ENCODE peak calls at places on chromosomes 13 and 19, in nine cellular contexts. B, Q, W, X, O, N, E, P and Y are unnamed samples.

GRCh38 chr19:14746891-14747290 is 31.5 kb downstream of the ADGRE2 start:
- DNase-seq in B (no peak), Q (no peak), W (no peak), X (no peak), O (no peak), N (no peak), E (no peak), P (no peak), Y (no peak)

GRCh38 chr19:4376991-4377781 is 23.2 kb downstream of the SH3GL1 start:
- DNase-seq in B (peak), Q (no peak), W (no peak), X (no peak), O (no peak), N (no peak), E (no peak), P (no peak), Y (no peak)

GRCh38 chr13:58202099-58202498 is 570.6 kb downstream of the PCDH17 start:
- DNase-seq in B (no peak), Q (no peak), W (no peak), X (no peak), O (no peak), N (no peak), E (no peak), P (no peak), Y (no peak)

GRCh38 chr13:96551540-96551939 is 442.7 kb downstream of the OXGR1 start:
- DNase-seq in B (no peak), Q (no peak), W (no peak), X (no peak), O (no peak), N (no peak), E (no peak), P (no peak), Y (no peak)

GRCh38 chr19:18594824-18595373 is 6.3 kb downstream of the REX1BD start:
- DNase-seq in B (peak), Q (no peak), W (peak), X (no peak), O (no peak), N (no peak), E (no peak), P (no peak), Y (no peak)

GRCh38 chr13:40406405-40407138 is 259.9 kb downstream of the FOXO1 start:
- DNase-seq in B (no peak), Q (no peak), W (no peak), X (no peak), O (no peak), N (no peak), E (peak), P (no peak), Y (no peak)

GRCh38 chr13:59865398-59865797 is 298.3 kb downstream of the DIAPH3 start:
- DNase-seq in B (no peak), Q (no peak), W (no peak), X (no peak), O (no peak), N (no peak), E (no peak), P (no peak), Y (no peak)

GRCh38 chr19:16830679-16831078 is 1.5 kb downstream of the SIN3B start:
- DNase-seq in B (no peak), Q (no peak), W (no peak), X (no peak), O (no peak), N (no peak), E (no peak), P (no peak), Y (no peak)

GRCh38 chr13:22469421-22469820 is 711.4 kb upstream of the SGCG start:
- DNase-seq in B (no peak), Q (no peak), W (no peak), X (no peak), O (no peak), N (no peak), E (no peak), P (no peak), Y (no peak)

GRCh38 chr13:61135583-61135982 is 280.1 kb downstream of the PCDH20 start:
- DNase-seq in B (no peak), Q (no peak), W (no peak), X (no peak), O (no peak), N (no peak), E (no peak), P (no peak), Y (no peak)

GRCh38 chr19:19010551-19010950 is 22.8 kb downstream of the SUGP2 start:
- DNase-seq in B (no peak), Q (no peak), W (no peak), X (no peak), O (no peak), N (no peak), E (no peak), P (no peak), Y (no peak)

GRCh38 chr13:40171566-40171965 is 494.9 kb downstream of the FOXO1 start:
- DNase-seq in B (no peak), Q (no peak), W (no peak), X (no peak), O (no peak), N (no peak), E (no peak), P (no peak), Y (no peak)

GRCh38 chr19:3361384-3362216 is 4.8 kb upstream of the NFIC start:
- DNase-seq in B (peak), Q (no peak), W (no peak), X (no peak), O (no peak), N (no peak), E (no peak), P (no peak), Y (no peak)

GRCh38 chr19:19209372-19209771 is 2.4 kb upstream of the NCAN start:
- DNase-seq in B (no peak), Q (no peak), W (no peak), X (no peak), O (no peak), N (no peak), E (no peak), P (no peak), Y (no peak)

GRCh38 chr19:43776285-43776684 is 4.5 kb downstream of the KCNN4 start:
- DNase-seq in B (peak), Q (no peak), W (no peak), X (no peak), O (no peak), N (no peak), E (no peak), P (no peak), Y (no peak)

GRCh38 chr13:78121459-78122348 is 203.1 kb upstream of the EDNRB start:
- DNase-seq in B (peak), Q (no peak), W (no peak), X (no peak), O (peak), N (no peak), E (peak), P (peak), Y (peak)

GRCh38 chr19:47512183-47512947 is 2.5 kb downstream of the NAPA start:
- DNase-seq in B (no peak), Q (no peak), W (no peak), X (no peak), O (peak), N (no peak), E (peak), P (no peak), Y (no peak)

GRCh38 chr13:102700088-102701031 is 5.5 kb upstream of the METTL21C start:
- DNase-seq in B (no peak), Q (no peak), W (no peak), X (no peak), O (no peak), N (no peak), E (no peak), P (no peak), Y (no peak)

GRCh38 chr19:5652261-5652660 is 28.1 kb downstream of the MICOS13 start:
- DNase-seq in B (no peak), Q (no peak), W (no peak), X (no peak), O (no peak), N (no peak), E (no peak), P (no peak), Y (no peak)

GRCh38 chr19:4911314-4911713 is 2.0 kb downstream of the UHRF1 start:
- DNase-seq in B (no peak), Q (no peak), W (no peak), X (no peak), O (no peak), N (no peak), E (no peak), P (no peak), Y (no peak)

GRCh38 chr19:8451377-8451776 is 6.6 kb downstream of the HNRNPM start:
- DNase-seq in B (no peak), Q (no peak), W (no peak), X (no peak), O (no peak), N (no peak), E (no peak), P (no peak), Y (no peak)

GRCh38 chr13:33231339-33231738 is 54.2 kb downstream of the STARD13 start:
- DNase-seq in B (no peak), Q (no peak), W (no peak), X (no peak), O (no peak), N (no peak), E (no peak), P (no peak), Y (no peak)

GRCh38 chr13:114067886-114068722 is 64.3 kb downstream of the RASA3 start:
- DNase-seq in B (no peak), Q (no peak), W (peak), X (no peak), O (peak), N (peak), E (no peak), P (no peak), Y (no peak)

GRCh38 chr19:47176627-47177090 is 46.0 kb downstream of the SAE1 start:
- DNase-seq in B (no peak), Q (no peak), W (no peak), X (no peak), O (peak), N (no peak), E (peak), P (no peak), Y (no peak)

GRCh38 chr13:98068511-98068910 is 74.4 kb upstream of the FARP1 start:
- DNase-seq in B (no peak), Q (no peak), W (no peak), X (no peak), O (no peak), N (no peak), E (no peak), P (no peak), Y (no peak)

GRCh38 chr13:28401303-28402056 is 93.4 kb downstream of the FLT1 start:
- DNase-seq in B (no peak), Q (no peak), W (no peak), X (no peak), O (no peak), N (no peak), E (peak), P (no peak), Y (no peak)

GRCh38 chr13:46170687-46171086 is 11.3 kb downstream of the LCP1 start:
- DNase-seq in B (peak), Q (no peak), W (no peak), X (no peak), O (peak), N (no peak), E (no peak), P (peak), Y (no peak)

GRCh38 chr13:57925250-57925649 is 293.7 kb downstream of the PCDH17 start:
- DNase-seq in B (no peak), Q (no peak), W (no peak), X (no peak), O (no peak), N (no peak), E (no peak), P (no peak), Y (no peak)

GRCh38 chr19:18469245-18470107 is 31.5 kb upstream of the ISYNA1 start:
- DNase-seq in B (peak), Q (no peak), W (peak), X (no peak), O (peak), N (no peak), E (peak), P (peak), Y (peak)

GRCh38 chr13:24180743-24181384 is 20.3 kb downstream of the SPATA13 start:
- DNase-seq in B (no peak), Q (no peak), W (no peak), X (no peak), O (no peak), N (no peak), E (no peak), P (no peak), Y (no peak)